ENCODE peak calls at places on chromosomes 2 and 18, in five cellular contexts. One of them, this sample, is unnamed.

GRCh38 chr2:99066075-99066557 is 75.4 kb upstream of the C2orf15 start:
- DNase-seq in heart right ventricle: no peak
- DNase-seq in activated CD8-positive, alpha-beta memory T cell treated with anti-CD3 and anti-CD28 coated beads for 1 hour: no peak
- DNase-seq in WERI-Rb-1: peak
- DNase-seq in GM12892: no peak
- DNase-seq in this sample: peak

GRCh38 chr2:155442755-155443372 is 744.4 kb downstream of the KCNJ3 start:
- DNase-seq in WERI-Rb-1: no peak
- DNase-seq in activated CD8-positive, alpha-beta memory T cell treated with anti-CD3 and anti-CD28 coated beads for 1 hour: no peak
- DNase-seq in heart right ventricle: no peak
- DNase-seq in GM12892: no peak
- DNase-seq in this sample: no peak

GRCh38 chr2:39898934-39899333 is 119.9 kb upstream of the THUMPD2 start:
- DNase-seq in heart right ventricle: no peak
- DNase-seq in GM12892: no peak
- DNase-seq in WERI-Rb-1: no peak
- DNase-seq in activated CD8-positive, alpha-beta memory T cell treated with anti-CD3 and anti-CD28 coated beads for 1 hour: no peak
- DNase-seq in this sample: no peak

GRCh38 chr18:68428026-68428425 is 286.9 kb downstream of the TMX3 start:
- DNase-seq in WERI-Rb-1: no peak
- DNase-seq in heart right ventricle: no peak
- DNase-seq in activated CD8-positive, alpha-beta memory T cell treated with anti-CD3 and anti-CD28 coated beads for 1 hour: no peak
- DNase-seq in GM12892: no peak
- DNase-seq in this sample: no peak

GRCh38 chr2:165877565-165878550 is 75.7 kb downstream of the TTC21B start:
- DNase-seq in WERI-Rb-1: no peak
- DNase-seq in GM12892: no peak
- DNase-seq in heart right ventricle: no peak
- DNase-seq in activated CD8-positive, alpha-beta memory T cell treated with anti-CD3 and anti-CD28 coated beads for 1 hour: no peak
- DNase-seq in this sample: no peak

GRCh38 chr2:203804070-203804469 is 63.5 kb upstream of the CTLA4 start:
- DNase-seq in heart right ventricle: peak
- DNase-seq in WERI-Rb-1: no peak
- DNase-seq in activated CD8-positive, alpha-beta memory T cell treated with anti-CD3 and anti-CD28 coated beads for 1 hour: no peak
- DNase-seq in GM12892: no peak
- DNase-seq in this sample: no peak

GRCh38 chr2:144237845-144238637 is 281.9 kb downstream of the ZEB2 start:
- DNase-seq in GM12892: no peak
- DNase-seq in WERI-Rb-1: no peak
- DNase-seq in activated CD8-positive, alpha-beta memory T cell treated with anti-CD3 and anti-CD28 coated beads for 1 hour: no peak
- DNase-seq in heart right ventricle: no peak
- DNase-seq in this sample: peak

GRCh38 chr2:75595541-75596395 is 35.0 kb upstream of the EVA1A start:
- DNase-seq in heart right ventricle: no peak
- DNase-seq in GM12892: no peak
- DNase-seq in activated CD8-positive, alpha-beta memory T cell treated with anti-CD3 and anti-CD28 coated beads for 1 hour: no peak
- DNase-seq in WERI-Rb-1: no peak
- DNase-seq in this sample: no peak

GRCh38 chr18:39448942-39449341 is 1883.3 kb upstream of the CELF4 start:
- DNase-seq in heart right ventricle: no peak
- DNase-seq in GM12892: no peak
- DNase-seq in activated CD8-positive, alpha-beta memory T cell treated with anti-CD3 and anti-CD28 coated beads for 1 hour: no peak
- DNase-seq in WERI-Rb-1: no peak
- DNase-seq in this sample: no peak

GRCh38 chr18:28961669-28962228 is 784.8 kb upstream of the CDH2 start:
- DNase-seq in activated CD8-positive, alpha-beta memory T cell treated with anti-CD3 and anti-CD28 coated beads for 1 hour: no peak
- DNase-seq in WERI-Rb-1: peak
- DNase-seq in heart right ventricle: peak
- DNase-seq in GM12892: no peak
- DNase-seq in this sample: peak